ENCODE peak calls at places on chromosomes 16 and 17, in ten cellular contexts. A is HuH-7.5, T is cardiac fibroblast, M is T47D, U is Peyer's patch, W is astrocyte of the spinal cord, D is sigmoid colon, Y is AG20443, C is IMR-90, S is NCI-H1092 treated with DMSO at 0.1 percent for 48 hours. J is an unnamed sample.

GRCh38 chr16:14628806-14629611 is 1.1 kb downstream of the PARN start:
- DNase-seq in A (peak; percentile 11), T (peak; percentile 12), M (no peak), U (no peak), W (no peak), D (no peak), Y (no peak), C (no peak), S (no peak), J (no peak)

GRCh38 chr17:67474081-67474661 is 97.1 kb downstream of the PITPNC1 start:
- DNase-seq in A (no peak), T (peak; percentile 86), M (no peak), U (no peak), W (peak; percentile 82), D (peak; percentile 77), Y (peak; percentile 86), C (peak; percentile 39), S (no peak), J (peak; percentile 80)

GRCh38 chr16:16038950-16039349 is 89.5 kb downstream of the ABCC1 start:
- DNase-seq in A (no peak), T (no peak), M (no peak), U (no peak), W (no peak), D (no peak), Y (no peak), C (no peak), S (no peak), J (no peak)

GRCh38 chr16:85526132-85526731 is 86.9 kb upstream of the GSE1 start:
- DNase-seq in A (no peak), T (no peak), M (no peak), U (no peak), W (no peak), D (no peak), Y (no peak), C (no peak), S (no peak), J (peak; percentile 43)

GRCh38 chr17:19534562-19535149 is 1.0 kb downstream of the SLC47A1 start:
- DNase-seq in A (no peak), T (no peak), M (no peak), U (no peak), W (peak; percentile 53), D (no peak), Y (no peak), C (no peak), S (no peak), J (peak; percentile 90)

GRCh38 chr17:50861822-50862528 is 4.2 kb downstream of the TOB1 start:
- DNase-seq in A (no peak), T (no peak), M (no peak), U (no peak), W (no peak), D (no peak), Y (no peak), C (no peak), S (no peak), J (no peak)

GRCh38 chr16:53357955-53358354 is 76.3 kb upstream of the RBL2 start:
- DNase-seq in A (no peak), T (no peak), M (no peak), U (no peak), W (no peak), D (no peak), Y (no peak), C (no peak), S (no peak), J (no peak)

GRCh38 chr16:79768594-79768993 is 168.1 kb upstream of the MAF start:
- DNase-seq in A (no peak), T (no peak), M (no peak), U (no peak), W (no peak), D (no peak), Y (peak; percentile 12), C (no peak), S (no peak), J (no peak)

GRCh38 chr17:79619196-79619595 is 8.3 kb upstream of the RBFOX3 start:
- DNase-seq in A (no peak), T (no peak), M (no peak), U (no peak), W (no peak), D (peak; percentile 10), Y (no peak), C (no peak), S (no peak), J (no peak)

GRCh38 chr17:28878981-28879380 is 18.6 kb downstream of the FLOT2 start:
- DNase-seq in A (peak; percentile 79), T (peak; percentile 55), M (peak; percentile 97), U (no peak), W (peak; percentile 44), D (no peak), Y (peak; percentile 54), C (peak; percentile 32), S (no peak), J (peak; percentile 44)

GRCh38 chr17:60941028-60941427 is 263.4 kb downstream of the BCAS3 start:
- DNase-seq in A (no peak), T (peak; percentile 91), M (no peak), U (no peak), W (peak; percentile 90), D (no peak), Y (peak; percentile 74), C (peak; percentile 98), S (no peak), J (peak; percentile 98)

GRCh38 chr17:68205251-68205807 is 42.5 kb upstream of the AMZ2 start:
- DNase-seq in A (peak; percentile 88), T (peak; percentile 88), M (peak; percentile 98), U (peak; percentile 97), W (peak; percentile 86), D (peak; percentile 94), Y (peak; percentile 93), C (peak; percentile 82), S (peak; percentile 84), J (peak; percentile 79)

GRCh38 chr17:18319604-18320256 is 4.6 kb downstream of the SMCR8 start:
- DNase-seq in A (no peak), T (peak; percentile 72), M (no peak), U (no peak), W (peak; percentile 43), D (peak; percentile 61), Y (peak; percentile 70), C (peak; percentile 68), S (peak; percentile 1), J (peak; percentile 74)

GRCh38 chr16:4089811-4090293 is 26.4 kb downstream of the ADCY9 start:
- DNase-seq in A (no peak), T (no peak), M (no peak), U (no peak), W (no peak), D (no peak), Y (no peak), C (no peak), S (peak; percentile 80), J (no peak)

GRCh38 chr17:4483012-4483840 is 15.5 kb upstream of the SPNS2 start:
- DNase-seq in A (no peak), T (peak; percentile 25), M (peak; percentile 89), U (no peak), W (no peak), D (no peak), Y (no peak), C (no peak), S (no peak), J (peak; percentile 26)

GRCh38 chr17:68197997-68198930 is 49.6 kb upstream of the AMZ2 start:
- DNase-seq in A (peak; percentile 69), T (no peak), M (peak; percentile 96), U (no peak), W (no peak), D (no peak), Y (no peak), C (no peak), S (no peak), J (no peak)